ENCODE peak calls at places on chromosomes 6 and 20, in eight cellular contexts. One of them, this sample, is unnamed.

GRCh38 chr6:7008451-7008988 is 99.2 kb upstream of the RREB1 start:
- DNase-seq in fibroblast of lung: no peak
- DNase-seq in ovary: no peak
- DNase-seq in astrocyte of the cerebellum: no peak
- DNase-seq in hepatocyte: no peak
- DNase-seq in A549: no peak
- DNase-seq in cardiac muscle cell: no peak
- DNase-seq in IMR-90: no peak
- DNase-seq in this sample: no peak

GRCh38 chr6:156449128-156449527 is 328.1 kb upstream of the ARID1B start:
- DNase-seq in hepatocyte: no peak
- DNase-seq in A549: no peak
- DNase-seq in astrocyte of the cerebellum: no peak
- DNase-seq in ovary: no peak
- DNase-seq in IMR-90: no peak
- DNase-seq in cardiac muscle cell: no peak
- DNase-seq in fibroblast of lung: no peak
- DNase-seq in this sample: no peak

GRCh38 chr6:107655245-107655644 is 165.3 kb downstream of the SOBP start:
- DNase-seq in cardiac muscle cell: no peak
- DNase-seq in fibroblast of lung: no peak
- DNase-seq in ovary: no peak
- DNase-seq in astrocyte of the cerebellum: no peak
- DNase-seq in hepatocyte: no peak
- DNase-seq in A549: no peak
- DNase-seq in IMR-90: no peak
- DNase-seq in this sample: peak; percentile 46

GRCh38 chr20:62816879-62817873 is at the start of gene COL9A3:
- DNase-seq in fibroblast of lung: no peak
- DNase-seq in ovary: no peak
- DNase-seq in A549: no peak
- DNase-seq in hepatocyte: peak; percentile 66
- DNase-seq in cardiac muscle cell: no peak
- DNase-seq in IMR-90: no peak
- DNase-seq in astrocyte of the cerebellum: no peak
- DNase-seq in this sample: no peak

GRCh38 chr6:154399097-154399496 is 42.5 kb upstream of the IPCEF1 start:
- DNase-seq in astrocyte of the cerebellum: no peak
- DNase-seq in A549: no peak
- DNase-seq in cardiac muscle cell: peak; percentile 50
- DNase-seq in IMR-90: peak; percentile 76
- DNase-seq in ovary: no peak
- DNase-seq in hepatocyte: no peak
- DNase-seq in fibroblast of lung: peak; percentile 84
- DNase-seq in this sample: no peak

GRCh38 chr6:155521719-155522118 is 66.1 kb upstream of the NOX3 start:
- DNase-seq in cardiac muscle cell: no peak
- DNase-seq in IMR-90: peak; percentile 61
- DNase-seq in fibroblast of lung: peak; percentile 20
- DNase-seq in ovary: no peak
- DNase-seq in hepatocyte: no peak
- DNase-seq in astrocyte of the cerebellum: no peak
- DNase-seq in A549: no peak
- DNase-seq in this sample: no peak

GRCh38 chr6:16136086-16136485 is 7.2 kb downstream of the MYLIP start:
- DNase-seq in hepatocyte: no peak
- DNase-seq in cardiac muscle cell: no peak
- DNase-seq in astrocyte of the cerebellum: no peak
- DNase-seq in ovary: no peak
- DNase-seq in IMR-90: no peak
- DNase-seq in fibroblast of lung: no peak
- DNase-seq in A549: no peak
- DNase-seq in this sample: no peak

GRCh38 chr20:10863337-10864060 is 189.7 kb upstream of the JAG1 start:
- DNase-seq in hepatocyte: no peak
- DNase-seq in A549: no peak
- DNase-seq in IMR-90: peak; percentile 90
- DNase-seq in cardiac muscle cell: peak; percentile 85
- DNase-seq in ovary: no peak
- DNase-seq in fibroblast of lung: peak; percentile 90
- DNase-seq in astrocyte of the cerebellum: peak; percentile 81
- DNase-seq in this sample: no peak

GRCh38 chr20:37314617-37315292 is 25.3 kb downstream of the MANBAL start:
- DNase-seq in A549: no peak
- DNase-seq in IMR-90: peak; percentile 13
- DNase-seq in fibroblast of lung: no peak
- DNase-seq in ovary: peak; percentile 69
- DNase-seq in cardiac muscle cell: peak; percentile 52
- DNase-seq in hepatocyte: no peak
- DNase-seq in astrocyte of the cerebellum: no peak
- DNase-seq in this sample: no peak

GRCh38 chr20:53827996-53828672 is 234.5 kb upstream of the ZNF217 start:
- DNase-seq in cardiac muscle cell: peak; percentile 99
- DNase-seq in hepatocyte: peak; percentile 67
- DNase-seq in astrocyte of the cerebellum: peak; percentile 95
- DNase-seq in fibroblast of lung: peak; percentile 96
- DNase-seq in IMR-90: peak; percentile 98
- DNase-seq in ovary: no peak
- DNase-seq in A549: no peak
- DNase-seq in this sample: no peak

GRCh38 chr6:135189344-135189743 is 8.2 kb downstream of the MYB start:
- DNase-seq in A549: no peak
- DNase-seq in fibroblast of lung: no peak
- DNase-seq in IMR-90: no peak
- DNase-seq in astrocyte of the cerebellum: no peak
- DNase-seq in ovary: no peak
- DNase-seq in cardiac muscle cell: no peak
- DNase-seq in hepatocyte: no peak
- DNase-seq in this sample: no peak

GRCh38 chr6:119308994-119309657 is 40.4 kb downstream of the MAN1A1 start:
- DNase-seq in A549: no peak
- DNase-seq in hepatocyte: no peak
- DNase-seq in IMR-90: no peak
- DNase-seq in cardiac muscle cell: no peak
- DNase-seq in fibroblast of lung: no peak
- DNase-seq in astrocyte of the cerebellum: no peak
- DNase-seq in ovary: no peak
- DNase-seq in this sample: no peak

GRCh38 chr6:7721654-7722053 is 4.2 kb upstream of the BMP6 start:
- DNase-seq in IMR-90: peak; percentile 41
- DNase-seq in astrocyte of the cerebellum: peak; percentile 6
- DNase-seq in fibroblast of lung: no peak
- DNase-seq in ovary: no peak
- DNase-seq in cardiac muscle cell: peak; percentile 63
- DNase-seq in hepatocyte: peak; percentile 16
- DNase-seq in A549: peak; percentile 22
- DNase-seq in this sample: no peak

GRCh38 chr20:14986026-14986655 is 648.7 kb upstream of the FLRT3 start:
- DNase-seq in ovary: no peak
- DNase-seq in IMR-90: no peak
- DNase-seq in cardiac muscle cell: peak; percentile 4
- DNase-seq in A549: peak; percentile 85
- DNase-seq in astrocyte of the cerebellum: no peak
- DNase-seq in fibroblast of lung: peak; percentile 59
- DNase-seq in hepatocyte: peak; percentile 74
- DNase-seq in this sample: no peak

GRCh38 chr20:34268145-34268544 is 26.9 kb downstream of the ASIP start:
- DNase-seq in IMR-90: no peak
- DNase-seq in cardiac muscle cell: no peak
- DNase-seq in hepatocyte: no peak
- DNase-seq in astrocyte of the cerebellum: no peak
- DNase-seq in fibroblast of lung: no peak
- DNase-seq in ovary: no peak
- DNase-seq in A549: no peak
- DNase-seq in this sample: no peak

GRCh38 chr6:19327246-19327645 is 509.9 kb upstream of the ID4 start:
- DNase-seq in astrocyte of the cerebellum: no peak
- DNase-seq in IMR-90: peak; percentile 5
- DNase-seq in hepatocyte: no peak
- DNase-seq in cardiac muscle cell: peak; percentile 35
- DNase-seq in ovary: no peak
- DNase-seq in fibroblast of lung: peak; percentile 69
- DNase-seq in A549: no peak
- DNase-seq in this sample: no peak

GRCh38 chr6:19329078-19329477 is 508.1 kb upstream of the ID4 start:
- DNase-seq in cardiac muscle cell: no peak
- DNase-seq in fibroblast of lung: no peak
- DNase-seq in A549: no peak
- DNase-seq in hepatocyte: no peak
- DNase-seq in ovary: no peak
- DNase-seq in IMR-90: no peak
- DNase-seq in astrocyte of the cerebellum: no peak
- DNase-seq in this sample: no peak

GRCh38 chr6:19322691-19323470 is 514.3 kb upstream of the ID4 start:
- DNase-seq in A549: no peak
- DNase-seq in ovary: no peak
- DNase-seq in astrocyte of the cerebellum: peak; percentile 96
- DNase-seq in cardiac muscle cell: peak; percentile 57
- DNase-seq in IMR-90: no peak
- DNase-seq in hepatocyte: no peak
- DNase-seq in fibroblast of lung: peak; percentile 90
- DNase-seq in this sample: no peak

GRCh38 chr6:19325335-19325789 is 511.8 kb upstream of the ID4 start:
- DNase-seq in astrocyte of the cerebellum: no peak
- DNase-seq in IMR-90: no peak
- DNase-seq in cardiac muscle cell: no peak
- DNase-seq in A549: no peak
- DNase-seq in hepatocyte: peak; percentile 17
- DNase-seq in ovary: no peak
- DNase-seq in fibroblast of lung: peak; percentile 8
- DNase-seq in this sample: no peak

DNA sequence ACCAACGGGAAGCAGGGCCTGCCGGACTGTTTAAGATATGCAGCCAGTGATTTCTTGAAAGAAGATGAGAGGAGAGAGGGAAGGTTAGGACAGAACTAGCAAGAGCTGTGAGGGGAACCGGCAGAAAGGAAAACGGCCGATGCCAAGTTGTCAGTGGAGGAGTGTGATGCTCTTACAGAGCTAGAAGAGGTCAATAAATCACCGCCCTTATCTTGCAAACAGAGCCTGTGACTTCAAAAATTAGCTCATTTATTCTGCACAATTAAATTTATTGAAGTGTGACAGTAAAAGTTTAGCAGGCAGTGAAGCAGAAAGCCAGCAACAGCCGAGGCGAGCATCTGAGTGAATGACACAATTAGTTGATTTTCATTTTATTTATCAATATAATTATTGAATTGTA is 509.5 kb upstream of the ID4 start:
- DNase-seq in ovary: no peak
- DNase-seq in A549: no peak
- DNase-seq in fibroblast of lung: peak; percentile 18
- DNase-seq in IMR-90: no peak
- DNase-seq in cardiac muscle cell: peak; percentile 25
- DNase-seq in astrocyte of the cerebellum: no peak
- DNase-seq in hepatocyte: no peak
- DNase-seq in this sample: no peak
- TF ChIP-seq CTCF in ovary: no peak
- TF ChIP-seq CTCF in A549: no peak
- TF ChIP-seq CTCF in fibroblast of lung: no peak
- TF ChIP-seq CTCF in IMR-90: no peak
- TF ChIP-seq CTCF in cardiac muscle cell: no peak
- TF ChIP-seq CTCF in astrocyte of the cerebellum: no peak
- TF ChIP-seq CTCF in hepatocyte: no peak
- TF ChIP-seq CTCF in this sample: no peak

DNA sequence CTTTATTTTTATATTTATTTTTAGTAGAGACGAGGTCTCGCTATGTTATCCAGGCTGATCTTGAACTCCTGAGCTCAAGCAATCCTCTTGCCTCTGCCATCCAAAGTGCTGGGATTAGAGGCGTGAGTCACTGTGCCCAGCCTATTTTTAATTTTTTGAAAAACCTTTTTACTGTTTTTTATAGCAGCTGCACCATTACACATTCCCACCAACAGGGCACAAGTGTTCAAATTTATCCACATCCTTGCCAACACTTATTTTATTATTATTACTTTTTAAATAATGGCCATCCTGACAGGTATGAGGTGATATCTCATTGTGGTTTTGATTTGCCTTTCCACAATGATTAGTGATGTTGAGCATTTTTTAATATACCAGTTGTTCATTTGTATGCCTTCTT is 42.5 kb downstream of the PACSIN1 start:
- DNase-seq in fibroblast of lung: no peak
- DNase-seq in cardiac muscle cell: no peak
- DNase-seq in A549: no peak
- DNase-seq in IMR-90: no peak
- DNase-seq in ovary: no peak
- DNase-seq in hepatocyte: no peak
- DNase-seq in astrocyte of the cerebellum: no peak
- DNase-seq in this sample: no peak
- TF ChIP-seq CTCF in fibroblast of lung: no peak
- TF ChIP-seq CTCF in cardiac muscle cell: peak; percentile 4
- TF ChIP-seq CTCF in A549: no peak
- TF ChIP-seq CTCF in IMR-90: peak; percentile 29
- TF ChIP-seq CTCF in ovary: no peak
- TF ChIP-seq CTCF in hepatocyte: no peak
- TF ChIP-seq CTCF in astrocyte of the cerebellum: no peak
- TF ChIP-seq CTCF in this sample: peak; percentile 14

GRCh38 chr6:126261792-126262421 is 78.0 kb upstream of the CENPW start:
- DNase-seq in A549: no peak
- DNase-seq in hepatocyte: no peak
- DNase-seq in fibroblast of lung: no peak
- DNase-seq in astrocyte of the cerebellum: no peak
- DNase-seq in IMR-90: no peak
- DNase-seq in cardiac muscle cell: no peak
- DNase-seq in ovary: no peak
- DNase-seq in this sample: no peak
- TF ChIP-seq CTCF in A549: no peak
- TF ChIP-seq CTCF in hepatocyte: no peak
- TF ChIP-seq CTCF in fibroblast of lung: no peak
- TF ChIP-seq CTCF in astrocyte of the cerebellum: no peak
- TF ChIP-seq CTCF in IMR-90: no peak
- TF ChIP-seq CTCF in cardiac muscle cell: no peak
- TF ChIP-seq CTCF in ovary: no peak
- TF ChIP-seq CTCF in this sample: no peak

DNA sequence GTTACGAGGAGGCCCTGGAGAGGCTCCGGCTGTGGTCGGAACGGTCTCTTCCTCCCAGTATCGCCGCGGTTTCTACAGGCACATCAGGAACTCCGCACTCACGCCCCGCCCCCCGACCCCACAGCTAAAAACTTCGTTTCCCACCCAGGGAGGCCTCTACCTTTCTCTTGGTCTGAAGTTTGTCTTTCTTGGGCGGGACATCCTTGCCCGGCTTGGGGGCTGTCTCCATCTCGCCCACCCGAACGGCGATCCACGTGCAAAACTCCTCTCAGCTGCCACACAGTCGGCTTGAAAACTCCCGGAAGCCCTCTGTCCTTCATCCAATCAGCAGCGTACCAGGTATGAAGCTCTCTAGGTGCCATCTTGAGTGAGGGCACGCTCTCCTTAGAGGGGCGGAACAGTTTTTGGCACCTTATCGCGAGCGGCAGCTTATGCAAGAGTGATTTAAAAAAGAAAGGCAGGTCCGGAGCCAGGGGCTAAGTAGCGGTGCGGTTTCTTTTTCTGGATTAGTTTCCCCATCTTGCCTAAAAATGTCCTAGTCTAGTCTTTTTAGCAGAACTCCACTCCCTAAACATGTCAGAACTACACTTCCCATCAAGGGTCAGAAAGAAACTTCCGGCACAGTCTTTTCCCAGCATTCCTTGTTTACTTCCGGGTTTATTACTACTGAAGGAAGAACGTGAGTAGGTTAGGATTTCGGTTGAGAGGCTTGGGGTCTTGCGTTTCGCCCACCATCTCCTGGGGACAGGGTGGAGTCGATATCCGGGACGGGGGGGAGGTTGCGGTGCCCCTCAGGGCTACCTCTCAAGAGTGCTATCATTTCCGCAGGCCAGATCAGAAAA is at the start of the genes PFDN6 and WDR46:
- DNase-seq in ovary: peak; percentile 79
- DNase-seq in fibroblast of lung: peak; percentile 90
- DNase-seq in IMR-90: peak; percentile 88
- DNase-seq in cardiac muscle cell: peak; percentile 89
- DNase-seq in astrocyte of the cerebellum: peak; percentile 76
- DNase-seq in hepatocyte: peak; percentile 87
- DNase-seq in A549: peak; percentile 96
- DNase-seq in this sample: peak; percentile 63
- TF ChIP-seq CTCF in ovary: no peak
- TF ChIP-seq CTCF in fibroblast of lung: no peak
- TF ChIP-seq CTCF in IMR-90: no peak
- TF ChIP-seq CTCF in cardiac muscle cell: no peak
- TF ChIP-seq CTCF in astrocyte of the cerebellum: no peak
- TF ChIP-seq CTCF in hepatocyte: no peak
- TF ChIP-seq CTCF in A549: no peak
- TF ChIP-seq CTCF in this sample: no peak